ENCODE peak calls at places on chromosomes 5 and 9, in eight cellular contexts. M is adrenal gland; L is tibial nerve; D is PC-3; P is right lobe of liver; H is breast epithelium; Z is effector memory CD4-positive, alpha-beta T cell; I is astrocyte. R is an unnamed sample. For H3K4me1 and H3K36me3, the result is how much of the 10 kb centered on the place peaks cover.

GRCh38 chr5:10227396-10227795 is 22.3 kb downstream of the ATPSCKMT start:
- DNase-seq in M (no peak), L (no peak), D (peak), P (no peak), H (no peak), Z (no peak), I (peak), R (no peak)

GRCh38 chr9:136077491-136077890 is 17.6 kb downstream of the NACC2 start:
- DNase-seq in M (no peak), L (no peak), D (no peak), P (no peak), H (no peak), Z (no peak), I (no peak), R (peak)

GRCh38 chr5:42889311-42889933 is 77.7 kb upstream of the SELENOP start:
- DNase-seq in M (peak), L (peak), D (peak), P (peak), H (peak), Z (peak), I (peak), R (peak)

GRCh38 chr9:132547976-132548730 is 34.3 kb upstream of the BARHL1 start:
- DNase-seq in M (no peak), L (no peak), D (no peak), P (no peak), H (no peak), Z (no peak), I (no peak), R (no peak)

GRCh38 chr9:97958812-97959511 is 21.0 kb upstream of the HEMGN start:
- DNase-seq in M (no peak), L (no peak), D (no peak), P (no peak), H (no peak), Z (no peak), I (peak), R (peak)

GRCh38 chr9:117734523-117735314 is 30.5 kb downstream of the TLR4 start:
- DNase-seq in M (no peak), L (no peak), D (no peak), P (no peak), H (no peak), Z (no peak), I (peak), R (peak)

GRCh38 chr9:29214702-29215248 is 1641.5 kb upstream of the C9orf72 start:
- DNase-seq in M (no peak), L (no peak), D (no peak), P (no peak), H (no peak), Z (no peak), I (no peak), R (no peak)

GRCh38 chr5:98128846-98129245 is 644.6 kb upstream of the RGMB start:
- DNase-seq in M (no peak), L (no peak), D (no peak), P (no peak), H (no peak), Z (no peak), I (no peak), R (no peak)

GRCh38 chr5:57338068-57338848 is 144.4 kb downstream of the ACTBL2 start:
- DNase-seq in M (no peak), L (no peak), D (peak), P (no peak), H (no peak), Z (no peak), I (no peak), R (no peak)

GRCh38 chr9:106869458-106869857 is 6.5 kb downstream of the ZNF462 start:
- DNase-seq in M (no peak), L (no peak), D (peak), P (no peak), H (no peak), Z (no peak), I (peak), R (peak)

GRCh38 chr5:119478781-119479180 is 26.5 kb downstream of the HSD17B4 start:
- DNase-seq in M (no peak), L (no peak), D (peak), P (no peak), H (no peak), Z (no peak), I (no peak), R (no peak)

GRCh38 chr9:77011973-77012817 is 7.3 kb upstream of the FOXB2 start:
- DNase-seq in M (peak), L (peak), D (peak), P (peak), H (peak), Z (peak), I (no peak), R (peak)

GRCh38 chr9:129138476-129139232 is 27.4 kb downstream of the PTPA start:
- DNase-seq in M (peak), L (peak), D (peak), P (peak), H (peak), Z (no peak), I (peak), R (peak)

GRCh38 chr5:119285070-119285916 is 70.5 kb upstream of the TNFAIP8 start:
- DNase-seq in M (no peak), L (no peak), D (no peak), P (no peak), H (no peak), Z (no peak), I (peak), R (no peak)

GRCh38 chr5:38660194-38660668 is 103.8 kb upstream of the LIFR start:
- DNase-seq in M (no peak), L (no peak), D (peak), P (no peak), H (peak), Z (no peak), I (no peak), R (no peak)

GRCh38 chr5:179167871-179168451 is 107.8 kb downstream of the ZNF354C start:
- DNase-seq in M (no peak), L (no peak), D (no peak), P (no peak), H (no peak), Z (no peak), I (no peak), R (no peak)

GRCh38 chr9:126221480-126221879 is 105.1 kb upstream of the MVB12B start:
- DNase-seq in M (no peak), L (no peak), D (no peak), P (no peak), H (no peak), Z (no peak), I (no peak), R (no peak)

GRCh38 chr5:17228833-17229291 is 11.4 kb downstream of the BASP1 start:
- DNase-seq in M (no peak), L (no peak), D (no peak), P (no peak), H (no peak), Z (no peak), I (peak), R (peak)

GRCh38 chr5:32735512-32735911 is 24.4 kb downstream of the NPR3 start:
- DNase-seq in M (no peak), L (no peak), D (no peak), P (no peak), H (no peak), Z (no peak), I (no peak), R (no peak)

GRCh38 chr9:109499631-109500120 is 1.6 kb upstream of the PTPN3 start:
- DNase-seq in M (peak), L (no peak), D (peak), P (peak), H (peak), Z (no peak), I (no peak), R (peak)

GRCh38 chr5:151745071-151745705 is 13.2 kb downstream of the ATOX1 start:
- DNase-seq in M (peak), L (peak), D (peak), P (peak), H (no peak), Z (peak), I (peak), R (peak)

GRCh38 chr5:145980718-145981117 is 44.3 kb downstream of the SH3RF2 start:
- DNase-seq in M (no peak), L (no peak), D (no peak), P (no peak), H (no peak), Z (no peak), I (no peak), R (no peak)

GRCh38 chr9:120921751-120922181 is 4.8 kb downstream of the TRAF1 start:
- DNase-seq in M (no peak), L (no peak), D (no peak), P (no peak), H (no peak), Z (no peak), I (no peak), R (no peak)

GRCh38 chr9:77864096-77864889 is 167.3 kb downstream of the GNAQ start:
- DNase-seq in M (no peak), L (no peak), D (no peak), P (no peak), H (no peak), Z (no peak), I (no peak), R (no peak)

GRCh38 chr5:43396762-43397304 is 15.4 kb downstream of the CCL28 start:
- DNase-seq in M (peak), L (peak), D (peak), P (peak), H (peak), Z (peak), I (peak), R (no peak)

GRCh38 chr5:156474251-156474650 is 147.3 kb downstream of the SGCD start:
- DNase-seq in M (no peak), L (no peak), D (no peak), P (no peak), H (no peak), Z (no peak), I (peak), R (no peak)

GRCh38 chr9:107243757-107244156 is 39.3 kb upstream of the RAD23B start:
- DNase-seq in M (no peak), L (no peak), D (peak), P (no peak), H (no peak), Z (no peak), I (peak), R (peak)

GRCh38 chr9:124769451-124770358 is 1.4 kb downstream of the NR6A1 start:
- DNase-seq in M (peak), L (no peak), D (peak), P (peak), H (no peak), Z (no peak), I (no peak), R (peak)

GRCh38 chr5:172074896-172075295 is 68.5 kb upstream of the FBXW11 start:
- DNase-seq in M (no peak), L (no peak), D (no peak), P (no peak), H (no peak), Z (no peak), I (peak), R (no peak)

GRCh38 chr5:73387630-73388370 is 60.8 kb downstream of the FOXD1 start:
- DNase-seq in M (no peak), L (no peak), D (no peak), P (no peak), H (no peak), Z (peak), I (peak), R (no peak)

GRCh38 chr5:72185717-72186388 is 78.6 kb downstream of the MAP1B start:
- DNase-seq in M (no peak), L (no peak), D (no peak), P (no peak), H (no peak), Z (no peak), I (no peak), R (no peak)

GRCh38 chr5:96699186-96699820 is 37.1 kb downstream of the CAST start:
- DNase-seq in M (no peak), L (no peak), D (no peak), P (no peak), H (no peak), Z (no peak), I (no peak), R (peak)

GRCh38 chr9:69412741-69413150 is 87.7 kb downstream of the ENTREP1 start:
- DNase-seq in M (peak), L (no peak), D (peak), P (peak), H (no peak), Z (no peak), I (peak), R (peak)

GRCh38 chr5:94893404-94894145 is 275.1 kb downstream of the SLF1 start:
- DNase-seq in M (no peak), L (no peak), D (peak), P (no peak), H (no peak), Z (no peak), I (peak), R (peak)

GRCh38 chr9:113622600-113623400 is 159.3 kb downstream of the RGS3 start:
- DNase-seq in M (no peak), L (no peak), D (peak), P (peak), H (no peak), Z (no peak), I (peak), R (peak)
- H3K4me1 ChIP-seq in M (under half), L (under half), D (under half), P (under half), H (under half), Z (under half), I (half or more), R (half or more)

GRCh38 chr9:21835111-21835510 is 32.7 kb downstream of the MTAP start:
- DNase-seq in M (no peak), L (no peak), D (no peak), P (no peak), H (no peak), Z (no peak), I (peak), R (no peak)

GRCh38 chr9:21830589-21830988 is 28.2 kb downstream of the MTAP start:
- DNase-seq in M (no peak), L (no peak), D (peak), P (no peak), H (no peak), Z (no peak), I (peak), R (no peak)

GRCh38 chr9:21836437-21837161 is 34.2 kb downstream of the MTAP start:
- DNase-seq in M (no peak), L (no peak), D (peak), P (no peak), H (no peak), Z (no peak), I (peak), R (peak)

GRCh38 chr9:21831841-21832509 is 29.5 kb downstream of the MTAP start:
- DNase-seq in M (no peak), L (no peak), D (peak), P (no peak), H (no peak), Z (no peak), I (peak), R (peak)

DNA sequence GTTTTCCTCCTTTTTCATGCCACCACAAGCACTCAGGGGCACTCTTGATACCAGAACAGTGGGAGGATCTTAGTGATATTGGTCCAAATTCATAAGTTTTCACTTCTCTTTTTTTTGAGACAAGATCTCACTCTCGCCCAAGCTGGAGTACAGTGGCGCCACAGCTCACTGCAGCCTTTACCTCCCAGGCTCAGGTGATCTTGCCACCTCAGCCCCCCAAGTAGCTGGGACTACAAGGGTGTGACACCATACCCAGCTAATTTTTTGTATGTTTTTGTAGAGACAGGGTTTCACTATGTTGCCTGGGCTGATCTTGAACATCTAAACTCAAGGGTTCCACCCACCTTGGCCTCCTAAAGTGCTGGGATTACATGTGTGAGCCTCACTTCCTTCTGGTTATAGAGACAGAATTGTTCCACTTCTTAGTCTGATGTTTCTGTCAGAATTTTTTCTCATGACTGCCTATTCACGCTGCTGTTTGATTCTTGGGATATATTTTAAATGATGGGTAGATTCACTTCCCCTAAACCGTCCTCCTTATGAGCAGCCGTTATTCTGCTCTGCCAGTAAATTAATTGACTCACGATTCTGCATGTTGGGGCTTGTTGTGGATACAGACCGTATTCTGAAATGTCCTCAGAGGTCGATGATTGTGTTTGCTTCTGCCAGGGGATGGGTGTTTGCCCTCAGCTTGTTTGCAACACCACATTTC is 30.8 kb downstream of the MTAP start:
- DNase-seq in M (no peak), L (no peak), D (no peak), P (no peak), H (no peak), Z (no peak), I (no peak), R (no peak)
- H3K36me3 ChIP-seq in M (under half), L (half or more), D (half or more), P (under half), H (under half), Z (under half), I (under half), R (half or more)

DNA sequence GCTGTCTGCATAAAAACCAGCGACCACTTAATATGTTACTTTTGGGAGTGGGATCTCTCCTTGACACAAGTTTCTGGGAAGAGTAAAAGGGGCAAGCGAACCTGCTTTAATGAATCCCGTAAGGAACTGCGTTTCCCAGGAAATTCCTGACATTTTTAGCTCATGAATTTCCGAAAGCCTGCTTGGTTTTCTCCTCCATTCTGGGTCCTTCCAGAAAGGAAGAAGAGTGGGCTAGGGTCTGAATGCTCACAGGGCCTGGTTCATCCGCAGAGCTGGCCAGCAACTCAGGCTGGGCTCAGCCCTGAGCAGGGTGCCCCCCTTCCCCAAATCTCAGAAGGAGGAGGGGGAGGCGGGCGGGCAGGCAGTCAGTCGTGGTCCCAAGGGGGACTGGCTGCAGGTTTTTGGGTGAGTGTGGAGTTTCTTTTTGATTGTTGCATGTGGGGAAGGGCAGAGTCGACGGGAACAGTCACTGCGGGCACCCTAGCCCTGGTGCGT is 1.2 kb upstream of the PURA start:
- DNase-seq in M (no peak), L (no peak), D (no peak), P (no peak), H (no peak), Z (no peak), I (peak), R (peak)
- H3K4me1 ChIP-seq in M (half or more), L (half or more), D (under half), P (under half), H (under half), Z (under half), I (under half), R (half or more)

GRCh38 chr9:137646341-137646740 is 27.5 kb downstream of the EHMT1 start:
- DNase-seq in M (no peak), L (no peak), D (no peak), P (no peak), H (no peak), Z (no peak), I (no peak), R (no peak)
- H3K36me3 ChIP-seq in M (under half), L (under half), D (under half), P (under half), H (under half), Z (under half), I (under half), R (under half)

R was measured in adipocyte.